ENCODE peak calls at places on chromosomes 6 and 20, in four cellular contexts. U, M, I and T are unnamed samples.

GRCh38 chr20:33209789-33210188 is 7.4 kb upstream of the BPIFA3 start:
- DNase-seq in I (peak; percentile 47), M (peak; percentile 61), U (peak; percentile 46), T (no peak)

GRCh38 chr6:153108320-153108719 is 22.8 kb downstream of the RGS17 start:
- DNase-seq in U (no peak), I (no peak), M (peak; percentile 78), T (no peak)

GRCh38 chr20:17859616-17860232 is 108.9 kb downstream of the SNX5 start:
- DNase-seq in M (no peak), U (no peak), I (no peak), T (no peak)

GRCh38 chr6:90284745-90285481 is 11.7 kb downstream of the BACH2 start:
- DNase-seq in I (peak; percentile 87), U (no peak), M (peak; percentile 34), T (no peak)

GRCh38 chr6:21800948-21801438 is 207.4 kb downstream of the SOX4 start:
- DNase-seq in M (no peak), I (no peak), U (no peak), T (no peak)

GRCh38 chr6:135832186-135832585 is 19.3 kb upstream of the PDE7B start:
- DNase-seq in M (no peak), U (no peak), I (no peak), T (no peak)

GRCh38 chr20:48463096-48463710 is 364.6 kb downstream of the PREX1 start:
- DNase-seq in U (no peak), M (no peak), I (no peak), T (no peak)

GRCh38 chr6:137975058-137975940 is 108.2 kb downstream of the TNFAIP3 start:
- DNase-seq in I (no peak), U (no peak), M (peak; percentile 73), T (no peak)

GRCh38 chr6:168244961-168245551 is 74.5 kb downstream of the DACT2 start:
- DNase-seq in I (no peak), M (no peak), U (no peak), T (no peak)

GRCh38 chr6:421211-421610 is 29.7 kb downstream of the IRF4 start:
- DNase-seq in I (no peak), M (no peak), U (no peak), T (no peak)

GRCh38 chr6:4125933-4126864 is 9.2 kb downstream of the ECI2 start:
- DNase-seq in M (peak; percentile 90), U (no peak), I (peak; percentile 77), T (no peak)

GRCh38 chr6:30743099-30744053 is 889 bp upstream of the FLOT1 start:
- DNase-seq in M (peak; percentile 45), I (peak; percentile 50), U (no peak), T (no peak)

GRCh38 chr20:64110411-64111068 is 3.2 kb upstream of the NPBWR2 start:
- DNase-seq in U (peak; percentile 19), M (no peak), I (no peak), T (peak; percentile 77)

GRCh38 chr20:41530923-41531322 is 87.3 kb downstream of the CHD6 start:
- DNase-seq in M (no peak), I (no peak), U (no peak), T (no peak)

GRCh38 chr6:10418862-10419748 is 4.2 kb upstream of the TFAP2A start:
- DNase-seq in M (no peak), U (no peak), I (peak; percentile 95), T (no peak)

GRCh38 chr6:163324326-163324927 is 90.1 kb upstream of the QKI start:
- DNase-seq in U (no peak), M (no peak), I (no peak), T (no peak)

GRCh38 chr20:46012926-46013825 is 4.5 kb downstream of the MMP9 start:
- DNase-seq in U (no peak), I (no peak), M (no peak), T (no peak)

GRCh38 chr6:113994934-113995342 is 24.0 kb upstream of the HDAC2 start:
- DNase-seq in I (peak; percentile 86), U (no peak), M (peak; percentile 92), T (no peak)

GRCh38 chr6:29647927-29648642 is 8.8 kb upstream of the MOG start:
- DNase-seq in U (no peak), M (peak; percentile 61), I (peak; percentile 36), T (no peak)

GRCh38 chr20:63116412-63117106 is 99.4 kb downstream of the YTHDF1 start:
- DNase-seq in M (peak; percentile 13), I (no peak), U (no peak), T (peak; percentile 32)

GRCh38 chr20:36461600-36462439 is 79.5 kb upstream of the MYL9 start:
- DNase-seq in U (no peak), M (peak; percentile 41), I (peak; percentile 34), T (no peak)

GRCh38 chr6:130099119-130099518 is 80.7 kb downstream of the L3MBTL3 start:
- DNase-seq in U (no peak), I (no peak), M (no peak), T (no peak)

DNA sequence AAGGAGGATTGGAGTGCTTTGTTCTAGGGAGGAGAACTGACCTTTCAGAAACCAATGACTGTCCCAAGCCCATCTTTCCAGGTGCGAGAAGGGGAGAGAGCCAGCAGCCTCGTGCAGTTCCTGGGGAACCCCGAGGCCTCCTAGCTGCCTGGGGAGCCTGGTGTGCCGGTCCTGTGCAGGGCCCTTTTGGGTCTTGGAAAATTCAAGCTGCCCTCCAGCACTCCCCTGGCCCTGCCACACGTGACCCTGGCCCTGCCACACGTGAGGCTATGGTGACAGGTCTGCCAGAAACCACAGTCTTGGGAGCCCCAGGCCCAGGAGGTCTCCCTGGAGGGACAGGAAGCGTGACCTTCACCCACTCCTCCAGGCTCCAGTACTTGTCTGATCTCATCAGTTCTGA is 15.7 kb downstream of the IP6K3 start:
- DNase-seq in U (no peak), I (no peak), M (no peak), T (peak; percentile 78)
- TF ChIP-seq CTCF in U (no peak), I (no peak), M (no peak), T (no peak)

DNA sequence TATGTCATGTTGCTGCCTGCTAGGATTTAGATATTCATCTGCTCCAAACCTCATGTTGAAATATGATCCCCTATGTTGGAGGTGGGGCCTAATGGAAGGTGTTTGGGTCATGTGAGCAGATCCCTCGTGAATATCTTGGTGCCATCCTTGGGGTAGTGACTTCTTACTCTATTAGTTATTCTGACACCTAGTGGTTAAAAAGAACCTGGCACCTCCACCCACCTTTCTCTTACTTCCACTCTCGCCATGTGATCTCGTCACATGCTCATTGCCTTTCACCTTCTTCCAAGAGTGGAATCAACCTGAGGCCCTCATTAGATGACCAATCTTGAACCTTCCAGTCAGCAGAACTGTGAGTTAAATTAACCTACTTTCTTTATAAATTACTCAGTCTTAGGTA is 549.4 kb upstream of the SYNCRIP start:
- DNase-seq in U (no peak), I (peak; percentile 22), M (peak; percentile 1), T (no peak)
- TF ChIP-seq CTCF in U (no peak), I (peak; percentile 10), M (no peak), T (peak; percentile 65)

GRCh38 chr6:151279891-151280290 is 40.1 kb downstream of the AKAP12 start:
- DNase-seq in U (no peak), I (no peak), M (no peak), T (no peak)

GRCh38 chr6:151275566-151275965 is 35.8 kb downstream of the AKAP12 start:
- DNase-seq in I (no peak), M (no peak), U (no peak), T (no peak)

GRCh38 chr6:151275121-151275520 is 35.4 kb downstream of the AKAP12 start:
- DNase-seq in M (no peak), U (no peak), I (no peak), T (no peak)

GRCh38 chr6:151276112-151276745 is 36.5 kb downstream of the AKAP12 start:
- DNase-seq in I (peak; percentile 57), U (no peak), M (peak; percentile 90), T (no peak)
- TF ChIP-seq CTCF in I (no peak), U (no peak), M (peak; percentile 29), T (peak; percentile 59)

GRCh38 chr6:5215181-5215580 is 45.6 kb downstream of the LYRM4 start:
- DNase-seq in I (no peak), M (peak; percentile 48), U (no peak), T (no peak)

GRCh38 chr6:5219292-5219691 is 41.5 kb downstream of the LYRM4 start:
- DNase-seq in I (peak; percentile 50), M (no peak), U (no peak), T (no peak)

GRCh38 chr6:5223309-5223708 is 37.4 kb downstream of the LYRM4 start:
- DNase-seq in U (no peak), M (no peak), I (no peak), T (no peak)

GRCh38 chr6:5215799-5216198 is 45.0 kb downstream of the LYRM4 start:
- DNase-seq in U (no peak), M (no peak), I (no peak), T (no peak)

GRCh38 chr6:5220436-5220835 is 40.3 kb downstream of the LYRM4 start:
- DNase-seq in U (no peak), I (peak; percentile 19), M (no peak), T (no peak)
- TF ChIP-seq CTCF in U (no peak), I (peak; percentile 17), M (no peak), T (no peak)

DNA sequence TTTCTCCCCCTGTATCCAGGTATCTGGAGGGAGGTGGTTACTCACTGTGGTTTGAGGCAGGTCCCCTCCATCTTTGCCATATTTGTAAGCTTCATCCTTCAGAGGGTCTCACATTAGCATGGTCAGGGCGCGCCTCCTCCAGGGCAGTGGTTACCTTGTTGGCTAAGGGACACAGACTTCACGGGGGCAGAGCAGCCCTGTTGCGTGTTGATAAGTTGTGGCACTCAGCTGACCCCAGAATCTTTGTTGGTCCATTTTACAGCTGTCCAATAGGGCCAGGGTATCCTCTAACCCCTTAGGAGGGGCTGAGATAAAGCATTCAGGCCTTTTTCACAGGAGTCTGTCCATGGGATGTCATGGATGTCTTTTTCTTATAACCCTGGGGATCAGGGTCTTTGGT is 89.5 kb upstream of the RNF24 start:
- DNase-seq in U (no peak), M (no peak), I (no peak), T (no peak)
- TF ChIP-seq CTCF in U (no peak), M (no peak), I (no peak), T (no peak)

GRCh38 chr6:144234399-144234798 is 50.7 kb upstream of the UTRN start:
- DNase-seq in U (no peak), I (no peak), M (no peak), T (no peak)
- TF ChIP-seq CTCF in U (no peak), I (no peak), M (no peak), T (no peak)

GRCh38 chr6:13769655-13770053 is 44.7 kb downstream of the MCUR1 start:
- DNase-seq in M (no peak), I (no peak), U (no peak), T (no peak)
- TF ChIP-seq CTCF in M (peak; percentile 11), I (no peak), U (no peak), T (peak; percentile 63)